ENCODE peak calls at places on chromosomes 7 and 10, in seven cellular contexts. T is astrocyte of the cerebellum; F is CD8-positive, alpha-beta memory T cell; Y is GM10248; W is GM06990; E is NT2/D1; R is Peyer's patch. O is an unnamed sample.

GRCh38 chr7:134755422-134756022 is 23.9 kb upstream of the CALD1 start:
- DNase-seq in F (no peak), W (no peak), R (no peak), Y (no peak), E (no peak), T (no peak), O (no peak)

GRCh38 chr10:45580371-45580770 is 92.2 kb downstream of the ZFAND4 start:
- DNase-seq in Y (peak), F (peak), T (no peak), R (no peak), W (peak), E (no peak), O (no peak)

GRCh38 chr10:119620241-119620753 is 23.5 kb upstream of the TIAL1 start:
- DNase-seq in R (no peak), Y (no peak), E (no peak), W (no peak), F (no peak), T (no peak), O (no peak)

GRCh38 chr7:105244594-105244993 is 144.1 kb downstream of the SRPK2 start:
- DNase-seq in Y (no peak), F (no peak), R (no peak), E (no peak), W (no peak), T (no peak), O (no peak)

GRCh38 chr10:84353052-84353803 is 24.8 kb downstream of the CCSER2 start:
- DNase-seq in W (no peak), T (no peak), F (no peak), E (no peak), R (no peak), Y (no peak), O (no peak)

GRCh38 chr10:7956508-7956907 is 98.0 kb upstream of the GATA3 start:
- DNase-seq in T (peak), Y (peak), R (no peak), W (peak), E (no peak), F (no peak), O (no peak)

GRCh38 chr7:74164985-74165456 is 9.1 kb upstream of the EIF4H start:
- DNase-seq in Y (no peak), T (no peak), E (no peak), F (no peak), R (no peak), W (no peak), O (no peak)

GRCh38 chr7:68868975-68869374 is 729.3 kb upstream of the AUTS2 start:
- DNase-seq in Y (no peak), R (no peak), T (no peak), F (no peak), E (no peak), W (no peak), O (no peak)

GRCh38 chr10:75431180-75432111 is at the start of gene LRMDA:
- DNase-seq in Y (peak), T (no peak), R (no peak), W (no peak), F (no peak), E (no peak), O (no peak)

GRCh38 chr7:141354251-141354650 is 197.0 kb upstream of the AGK start:
- DNase-seq in E (no peak), T (peak), F (no peak), W (no peak), R (no peak), Y (no peak), O (no peak)

GRCh38 chr7:44194069-44194468 is 4.8 kb upstream of the GCK start:
- DNase-seq in E (no peak), T (no peak), F (no peak), Y (no peak), W (no peak), R (no peak), O (no peak)

GRCh38 chr10:114294549-114294948 is 55.5 kb downstream of the VWA2 start:
- DNase-seq in E (no peak), W (no peak), Y (no peak), T (no peak), F (no peak), R (no peak), O (no peak)

GRCh38 chr10:12500406-12501303 is 151.3 kb downstream of the CAMK1D start:
- DNase-seq in R (peak), E (no peak), Y (no peak), F (no peak), T (peak), W (no peak), O (peak)

GRCh38 chr7:5351508-5352265 is 68.9 kb downstream of the SLC29A4 start:
- DNase-seq in W (no peak), E (no peak), T (no peak), F (no peak), R (no peak), Y (no peak), O (no peak)

GRCh38 chr10:48527691-48528212 is 77.1 kb downstream of the ARHGAP22 start:
- DNase-seq in R (no peak), E (no peak), T (no peak), F (no peak), W (no peak), Y (no peak), O (no peak)

GRCh38 chr10:18868919-18869318 is 179.7 kb upstream of the MALRD1 start:
- DNase-seq in T (no peak), F (no peak), E (no peak), Y (no peak), R (no peak), W (no peak), O (no peak)

GRCh38 chr7:118870187-118870586 is 645.7 kb downstream of the ANKRD7 start:
- DNase-seq in Y (no peak), R (no peak), E (peak), T (no peak), W (no peak), F (no peak), O (no peak)

GRCh38 chr10:78579586-78579985 is 489.2 kb upstream of the ZMIZ1 start:
- DNase-seq in R (no peak), T (no peak), W (no peak), F (no peak), Y (no peak), E (no peak), O (no peak)

GRCh38 chr10:52740913-52741675 is 31.5 kb downstream of the MBL2 start:
- DNase-seq in W (no peak), F (no peak), T (peak), Y (peak), E (peak), R (no peak), O (no peak)

GRCh38 chr7:37987732-37988131 is 67.3 kb downstream of the EPDR1 start:
- DNase-seq in E (no peak), T (peak), Y (no peak), F (no peak), R (no peak), W (no peak), O (no peak)

GRCh38 chr10:114313139-114313538 is 74.1 kb downstream of the VWA2 start:
- DNase-seq in T (no peak), R (no peak), E (no peak), Y (no peak), W (no peak), F (no peak), O (no peak)

GRCh38 chr10:48627984-48628609 is 23.2 kb upstream of the ARHGAP22 start:
- DNase-seq in W (no peak), Y (no peak), T (no peak), E (no peak), F (no peak), R (no peak), O (peak)

GRCh38 chr10:29160110-29160669 is 128.7 kb upstream of the LYZL1 start:
- DNase-seq in R (no peak), T (peak), W (no peak), E (peak), Y (no peak), F (no peak), O (peak)

GRCh38 chr10:97664282-97664850 is 22.7 kb downstream of the AVPI1 start:
- DNase-seq in E (no peak), R (no peak), Y (no peak), W (no peak), F (no peak), T (no peak), O (no peak)

GRCh38 chr10:125291841-125292240 is 131.5 kb upstream of the CTBP2 start:
- DNase-seq in Y (no peak), T (no peak), F (no peak), E (no peak), R (no peak), W (no peak), O (no peak)

GRCh38 chr7:22694597-22695207 is 32.3 kb upstream of the IL6 start:
- DNase-seq in E (no peak), T (no peak), Y (no peak), F (no peak), W (no peak), R (no peak), O (no peak)

GRCh38 chr7:155665957-155666287 is 21.5 kb downstream of the RBM33 start:
- DNase-seq in E (no peak), Y (no peak), W (no peak), F (no peak), R (no peak), T (peak), O (peak)

GRCh38 chr10:76736392-76736791 is 901.2 kb downstream of the KCNMA1 start:
- DNase-seq in Y (no peak), T (no peak), F (peak), R (no peak), E (no peak), W (no peak), O (no peak)

GRCh38 chr7:76020031-76020714 is 25.8 kb upstream of the TMEM120A start:
- DNase-seq in W (peak), T (peak), E (peak), Y (peak), R (peak), F (peak), O (peak)

GRCh38 chr7:143315782-143316181 is at the start of gene CLCN1:
- DNase-seq in F (no peak), R (no peak), T (no peak), Y (no peak), W (no peak), E (no peak), O (no peak)

GRCh38 chr10:92757066-92757716 is 67.4 kb downstream of the HHEX start:
- DNase-seq in E (peak), R (peak), W (peak), T (peak), F (no peak), Y (peak), O (peak)

O was measured in HFF-Myc.